ENCODE peak calls at places on chromosomes 5 and 9, in six cellular contexts. One of them, this sample, is unnamed.

GRCh38 chr9:70470050-70471015 is 55.9 kb upstream of the KLF9 start:
- DNase-seq in HCT116: no peak
- DNase-seq in GM12864: no peak
- DNase-seq in OCI-LY7: no peak
- DNase-seq in RWPE1: no peak
- DNase-seq in AG09319: peak; percentile 25
- DNase-seq in this sample: no peak

GRCh38 chr5:6439588-6440550 is 8.8 kb upstream of the UBE2QL1 start:
- DNase-seq in OCI-LY7: no peak
- DNase-seq in GM12864: no peak
- DNase-seq in HCT116: no peak
- DNase-seq in AG09319: no peak
- DNase-seq in RWPE1: no peak
- DNase-seq in this sample: peak; percentile 28

GRCh38 chr5:119358901-119359603 is 3.2 kb downstream of the TNFAIP8 start:
- DNase-seq in AG09319: no peak
- DNase-seq in OCI-LY7: no peak
- DNase-seq in RWPE1: no peak
- DNase-seq in HCT116: no peak
- DNase-seq in GM12864: no peak
- DNase-seq in this sample: no peak

GRCh38 chr9:98809311-98810105 is 2.0 kb downstream of the GALNT12 start:
- DNase-seq in RWPE1: no peak
- DNase-seq in OCI-LY7: no peak
- DNase-seq in AG09319: no peak
- DNase-seq in GM12864: no peak
- DNase-seq in HCT116: no peak
- DNase-seq in this sample: no peak

GRCh38 chr5:410911-411517 is 32.0 kb upstream of the EXOC3 start:
- DNase-seq in HCT116: no peak
- DNase-seq in RWPE1: no peak
- DNase-seq in GM12864: no peak
- DNase-seq in AG09319: no peak
- DNase-seq in OCI-LY7: no peak
- DNase-seq in this sample: no peak

GRCh38 chr9:130701059-130702022 is 7.8 kb downstream of the EXOSC2 start:
- DNase-seq in AG09319: peak; percentile 77
- DNase-seq in HCT116: no peak
- DNase-seq in GM12864: no peak
- DNase-seq in RWPE1: peak; percentile 70
- DNase-seq in OCI-LY7: peak; percentile 70
- DNase-seq in this sample: peak; percentile 85

GRCh38 chr5:95644351-95645042 is 2.1 kb upstream of the RFESD start:
- DNase-seq in OCI-LY7: peak; percentile 74
- DNase-seq in RWPE1: peak; percentile 67
- DNase-seq in GM12864: no peak
- DNase-seq in AG09319: no peak
- DNase-seq in HCT116: peak; percentile 72
- DNase-seq in this sample: peak; percentile 67

GRCh38 chr9:104881991-104882555 is 45.9 kb downstream of the ABCA1 start:
- DNase-seq in AG09319: no peak
- DNase-seq in RWPE1: no peak
- DNase-seq in GM12864: no peak
- DNase-seq in HCT116: no peak
- DNase-seq in OCI-LY7: no peak
- DNase-seq in this sample: no peak

GRCh38 chr5:102068870-102069269 is 227.2 kb downstream of the SLCO4C1 start:
- DNase-seq in HCT116: no peak
- DNase-seq in GM12864: no peak
- DNase-seq in OCI-LY7: no peak
- DNase-seq in RWPE1: no peak
- DNase-seq in AG09319: no peak
- DNase-seq in this sample: no peak

GRCh38 chr5:133944263-133945230 is 23.9 kb downstream of the C5orf15 start:
- DNase-seq in HCT116: peak; percentile 46
- DNase-seq in AG09319: no peak
- DNase-seq in GM12864: no peak
- DNase-seq in RWPE1: peak; percentile 62
- DNase-seq in OCI-LY7: peak; percentile 83
- DNase-seq in this sample: peak; percentile 87

GRCh38 chr5:84628918-84629317 is 244.2 kb upstream of the EDIL3 start:
- DNase-seq in OCI-LY7: no peak
- DNase-seq in RWPE1: no peak
- DNase-seq in HCT116: no peak
- DNase-seq in AG09319: no peak
- DNase-seq in GM12864: no peak
- DNase-seq in this sample: no peak

GRCh38 chr5:62260510-62260909 is 45.5 kb upstream of the KIF2A start:
- DNase-seq in RWPE1: no peak
- DNase-seq in OCI-LY7: peak; percentile 29
- DNase-seq in GM12864: no peak
- DNase-seq in HCT116: no peak
- DNase-seq in AG09319: no peak
- DNase-seq in this sample: no peak

GRCh38 chr9:111886983-111887718 is 9.5 kb upstream of the UGCG start:
- DNase-seq in GM12864: no peak
- DNase-seq in AG09319: no peak
- DNase-seq in RWPE1: no peak
- DNase-seq in OCI-LY7: peak; percentile 33
- DNase-seq in HCT116: no peak
- DNase-seq in this sample: no peak

GRCh38 chr9:18240213-18240612 is 233.7 kb upstream of the ADAMTSL1 start:
- DNase-seq in GM12864: no peak
- DNase-seq in AG09319: no peak
- DNase-seq in OCI-LY7: no peak
- DNase-seq in HCT116: no peak
- DNase-seq in RWPE1: no peak
- DNase-seq in this sample: no peak

GRCh38 chr5:136018814-136019777 is 9.7 kb upstream of the TGFBI start:
- DNase-seq in HCT116: no peak
- DNase-seq in GM12864: no peak
- DNase-seq in RWPE1: no peak
- DNase-seq in AG09319: peak; percentile 97
- DNase-seq in OCI-LY7: no peak
- DNase-seq in this sample: peak; percentile 98
- TF ChIP-seq CTCF in HCT116: no peak
- TF ChIP-seq CTCF in GM12864: no peak
- TF ChIP-seq CTCF in RWPE1: no peak
- TF ChIP-seq CTCF in AG09319: peak; percentile 65
- TF ChIP-seq CTCF in OCI-LY7: no peak
- TF ChIP-seq CTCF in this sample: peak; percentile 48

GRCh38 chr9:107274096-107274495 is 9.0 kb upstream of the RAD23B start:
- DNase-seq in GM12864: no peak
- DNase-seq in RWPE1: no peak
- DNase-seq in AG09319: no peak
- DNase-seq in OCI-LY7: no peak
- DNase-seq in HCT116: no peak
- DNase-seq in this sample: no peak
- TF ChIP-seq CTCF in GM12864: peak; percentile 34
- TF ChIP-seq CTCF in RWPE1: no peak
- TF ChIP-seq CTCF in AG09319: no peak
- TF ChIP-seq CTCF in OCI-LY7: peak; percentile 29
- TF ChIP-seq CTCF in HCT116: no peak
- TF ChIP-seq CTCF in this sample: no peak

DNA sequence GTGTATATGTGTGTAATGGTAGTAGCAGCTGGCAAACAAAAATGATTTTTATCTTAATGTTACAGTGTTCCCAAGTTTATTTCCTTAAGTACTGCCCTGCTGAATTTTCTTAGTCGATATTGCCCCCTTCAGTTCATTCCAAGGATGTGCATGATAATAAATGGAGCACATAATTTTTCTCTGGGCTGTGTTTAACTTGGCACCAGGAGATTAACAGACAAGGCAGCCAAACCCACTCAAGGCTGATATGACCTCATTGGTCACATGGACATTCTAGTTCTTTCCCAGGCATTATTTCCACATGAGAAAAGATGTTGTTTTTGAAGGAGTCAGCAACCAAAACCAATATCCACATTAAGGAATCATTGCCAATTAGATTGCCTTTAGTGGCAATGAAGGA is 61.8 kb downstream of the COX7C start:
- DNase-seq in OCI-LY7: peak; percentile 48
- DNase-seq in GM12864: peak; percentile 2
- DNase-seq in RWPE1: peak; percentile 59
- DNase-seq in AG09319: peak; percentile 16
- DNase-seq in HCT116: peak; percentile 55
- DNase-seq in this sample: peak; percentile 80
- TF ChIP-seq CTCF in OCI-LY7: peak; percentile 85
- TF ChIP-seq CTCF in GM12864: peak; percentile 48
- TF ChIP-seq CTCF in RWPE1: peak; percentile 68
- TF ChIP-seq CTCF in AG09319: peak; percentile 51
- TF ChIP-seq CTCF in HCT116: peak; percentile 60
- TF ChIP-seq CTCF in this sample: peak; percentile 78

GRCh38 chr9:137018761-137019559 is 9.1 kb downstream of the ABCA2 start:
- DNase-seq in AG09319: no peak
- DNase-seq in HCT116: no peak
- DNase-seq in RWPE1: peak; percentile 24
- DNase-seq in GM12864: no peak
- DNase-seq in OCI-LY7: no peak
- DNase-seq in this sample: no peak
- TF ChIP-seq CTCF in AG09319: no peak
- TF ChIP-seq CTCF in HCT116: no peak
- TF ChIP-seq CTCF in RWPE1: no peak
- TF ChIP-seq CTCF in GM12864: no peak
- TF ChIP-seq CTCF in OCI-LY7: no peak
- TF ChIP-seq CTCF in this sample: no peak

DNA sequence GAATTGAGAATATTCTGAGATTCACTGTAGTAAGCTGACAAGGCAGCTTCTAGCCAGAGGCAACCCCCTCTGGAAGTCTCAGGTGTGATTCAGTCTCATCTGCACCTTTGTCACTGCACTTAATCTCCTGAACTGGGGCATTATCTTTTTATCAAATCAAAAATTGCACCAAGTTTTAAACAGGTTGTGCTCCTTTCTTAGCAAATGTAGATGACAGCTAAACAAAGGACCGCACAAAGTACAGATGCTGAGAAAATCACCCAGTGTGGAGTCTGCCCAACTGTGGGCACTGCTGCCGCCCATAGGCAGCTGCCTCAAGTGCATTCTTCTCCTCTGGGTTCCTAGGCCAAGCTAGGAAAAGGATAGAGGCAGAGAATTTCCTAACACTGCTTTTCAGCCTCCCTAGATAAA is 51.1 kb downstream of the STARD4 start:
- DNase-seq in OCI-LY7: peak; percentile 15
- DNase-seq in HCT116: no peak
- DNase-seq in RWPE1: peak; percentile 62
- DNase-seq in GM12864: no peak
- DNase-seq in AG09319: no peak
- DNase-seq in this sample: peak; percentile 42
- TF ChIP-seq CTCF in OCI-LY7: peak; percentile 61
- TF ChIP-seq CTCF in HCT116: peak; percentile 4
- TF ChIP-seq CTCF in RWPE1: peak; percentile 20
- TF ChIP-seq CTCF in GM12864: peak; percentile 57
- TF ChIP-seq CTCF in AG09319: peak; percentile 63
- TF ChIP-seq CTCF in this sample: peak; percentile 66

GRCh38 chr5:142872795-142873194 is 102.6 kb downstream of the ARHGAP26 start:
- DNase-seq in HCT116: peak; percentile 42
- DNase-seq in OCI-LY7: no peak
- DNase-seq in RWPE1: peak; percentile 81
- DNase-seq in GM12864: no peak
- DNase-seq in AG09319: no peak
- DNase-seq in this sample: no peak
- TF ChIP-seq CTCF in HCT116: no peak
- TF ChIP-seq CTCF in OCI-LY7: no peak
- TF ChIP-seq CTCF in RWPE1: no peak
- TF ChIP-seq CTCF in GM12864: no peak
- TF ChIP-seq CTCF in AG09319: no peak
- TF ChIP-seq CTCF in this sample: no peak

GRCh38 chr5:154860123-154860522 is 1.7 kb downstream of the CNOT8 start:
- DNase-seq in HCT116: no peak
- DNase-seq in RWPE1: no peak
- DNase-seq in AG09319: no peak
- DNase-seq in OCI-LY7: peak; percentile 32
- DNase-seq in GM12864: no peak
- DNase-seq in this sample: peak; percentile 22
- TF ChIP-seq CTCF in HCT116: no peak
- TF ChIP-seq CTCF in RWPE1: no peak
- TF ChIP-seq CTCF in AG09319: no peak
- TF ChIP-seq CTCF in OCI-LY7: no peak
- TF ChIP-seq CTCF in GM12864: no peak
- TF ChIP-seq CTCF in this sample: no peak

DNA sequence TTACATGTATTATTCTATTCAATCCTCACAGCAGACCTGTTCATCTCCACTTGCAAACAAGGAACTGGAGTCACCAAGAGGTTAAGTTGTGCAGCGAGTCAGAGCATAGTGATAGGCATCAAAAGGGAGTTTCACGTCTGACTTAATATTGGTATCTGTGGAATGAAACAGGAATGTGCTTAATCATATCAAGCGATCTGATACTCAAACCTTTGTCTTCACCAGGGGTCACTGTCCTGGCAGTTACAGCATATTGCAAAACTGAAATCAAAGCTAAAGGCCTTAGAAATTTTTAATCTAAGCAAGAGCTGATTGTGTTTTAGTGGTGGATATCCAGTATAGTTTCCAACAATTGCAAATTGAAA is 271.6 kb downstream of the PLK2 start:
- DNase-seq in HCT116: peak; percentile 55
- DNase-seq in AG09319: peak; percentile 59
- DNase-seq in GM12864: no peak
- DNase-seq in OCI-LY7: no peak
- DNase-seq in RWPE1: peak; percentile 86
- DNase-seq in this sample: no peak
- TF ChIP-seq CTCF in HCT116: no peak
- TF ChIP-seq CTCF in AG09319: peak; percentile 29
- TF ChIP-seq CTCF in GM12864: no peak
- TF ChIP-seq CTCF in OCI-LY7: no peak
- TF ChIP-seq CTCF in RWPE1: peak; percentile 17
- TF ChIP-seq CTCF in this sample: no peak

DNA sequence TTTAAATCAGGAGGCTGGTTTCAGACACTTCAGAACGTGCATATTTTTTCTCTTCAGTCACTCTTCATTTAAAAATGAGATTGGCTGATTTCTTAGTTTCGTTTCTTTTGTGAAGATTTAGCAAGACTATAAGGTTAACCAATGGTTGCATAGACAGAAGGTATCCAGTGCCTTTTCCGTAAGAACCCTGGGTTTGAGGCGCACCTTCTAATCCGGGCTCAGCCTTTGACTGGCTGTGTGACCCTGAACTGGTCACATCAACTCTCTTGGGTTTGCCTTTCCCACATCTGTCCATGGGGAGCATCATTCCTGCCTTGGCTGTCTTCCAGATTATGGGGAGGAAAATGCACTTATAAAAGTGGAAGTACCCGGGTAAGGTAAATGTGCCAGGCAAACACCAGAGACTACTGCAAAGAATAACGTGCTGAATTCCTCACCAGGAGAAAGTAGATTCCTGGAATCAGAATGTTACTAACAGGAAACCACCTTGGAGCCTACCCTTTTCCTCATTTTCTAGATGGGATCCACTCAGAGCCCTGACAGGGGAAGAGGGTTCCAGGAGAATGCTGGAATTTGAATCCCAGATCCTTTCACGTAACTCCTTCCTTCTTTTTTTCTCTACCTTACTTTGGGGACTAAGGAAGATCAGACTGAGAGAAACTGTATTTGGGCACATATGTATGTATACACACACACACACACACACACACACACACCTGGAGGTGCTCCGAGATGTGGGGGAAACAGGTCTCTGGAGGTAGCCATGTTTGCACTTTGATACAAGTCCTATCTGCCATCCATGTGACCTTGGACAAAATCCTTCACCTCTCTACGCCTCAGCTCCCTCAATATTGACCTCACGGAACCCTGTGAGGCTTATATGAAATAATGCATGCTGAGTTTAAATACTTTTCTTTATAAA is 6.8 kb downstream of the HAND1 start:
- DNase-seq in HCT116: no peak
- DNase-seq in AG09319: no peak
- DNase-seq in GM12864: no peak
- DNase-seq in OCI-LY7: no peak
- DNase-seq in RWPE1: no peak
- DNase-seq in this sample: no peak
- TF ChIP-seq CTCF in HCT116: no peak
- TF ChIP-seq CTCF in AG09319: no peak
- TF ChIP-seq CTCF in GM12864: no peak
- TF ChIP-seq CTCF in OCI-LY7: no peak
- TF ChIP-seq CTCF in RWPE1: no peak
- TF ChIP-seq CTCF in this sample: no peak